ENCODE peak calls at places on chromosomes 2 and 18, in nine cellular contexts. N is ovary, O is endothelial cell, B is GM13976, C is fibroblast of mammary gland, H is fibroblast of lung, I is astrocyte of the spinal cord, K is colonic mucosa, R is AG04450. S is an unnamed sample.

GRCh38 chr2:200305797-200306718 is at the start of gene SPATS2L:
- DNase-seq in B (peak; percentile 24), N (peak; percentile 81), O (peak; percentile 75), C (peak; percentile 71), H (peak; percentile 88), R (peak; percentile 78), I (peak; percentile 77), K (peak; percentile 82), S (peak; percentile 72)

GRCh38 chr2:238450440-238450861 is 23.7 kb downstream of the ASB1 start:
- DNase-seq in B (no peak), H (no peak), R (no peak), N (no peak), O (no peak), I (no peak), C (no peak), K (no peak), S (no peak)

GRCh38 chr2:201984800-201985525 is 48.7 kb upstream of the FZD7 start:
- DNase-seq in K (peak; percentile 24), C (no peak), B (no peak), H (no peak), O (no peak), R (no peak), N (peak; percentile 12), I (no peak), S (no peak)

GRCh38 chr2:171044416-171044815 is 115.4 kb downstream of the GORASP2 start:
- DNase-seq in N (no peak), B (no peak), O (no peak), H (no peak), R (no peak), K (no peak), I (no peak), C (no peak), S (no peak)

GRCh38 chr18:58222439-58223125 is 178.6 kb downstream of the NEDD4L start:
- DNase-seq in N (no peak), R (no peak), O (no peak), B (no peak), K (no peak), I (peak; percentile 59), C (peak; percentile 80), H (no peak), S (no peak)

GRCh38 chr18:8610442-8610801 is 1.2 kb downstream of the RAB12 start:
- DNase-seq in K (no peak), R (no peak), I (no peak), C (peak; percentile 45), H (peak; percentile 34), N (no peak), B (no peak), O (no peak), S (no peak)

GRCh38 chr2:152418688-152419087 is 83.7 kb downstream of the FMNL2 start:
- DNase-seq in R (peak; percentile 20), O (no peak), I (peak; percentile 73), H (peak; percentile 61), K (no peak), B (no peak), N (no peak), C (peak; percentile 42), S (no peak)

GRCh38 chr2:203579730-203580129 is 44.6 kb upstream of the RAPH1 start:
- DNase-seq in N (no peak), O (no peak), R (no peak), I (no peak), K (peak; percentile 24), H (no peak), B (no peak), C (no peak), S (no peak)

GRCh38 chr2:217367464-217367863 is 507.6 kb upstream of the TNP1 start:
- DNase-seq in I (peak; percentile 60), C (no peak), N (no peak), O (no peak), B (no peak), R (peak; percentile 48), H (no peak), K (no peak), S (no peak)

GRCh38 chr18:57353940-57354461 is 1.6 kb downstream of the ST8SIA3 start:
- DNase-seq in I (peak; percentile 22), O (peak; percentile 87), N (no peak), H (peak; percentile 35), K (peak; percentile 23), C (peak; percentile 22), B (peak; percentile 76), R (no peak), S (peak; percentile 83)

GRCh38 chr2:239380831-239381708 is 19.8 kb downstream of the HDAC4 start:
- DNase-seq in N (no peak), I (no peak), O (no peak), B (peak; percentile 66), R (no peak), C (no peak), K (no peak), H (no peak), S (no peak)

GRCh38 chr2:166074430-166074829 is 53.4 kb downstream of the SCN1A start:
- DNase-seq in H (no peak), N (no peak), K (no peak), R (no peak), C (no peak), O (no peak), B (no peak), I (no peak), S (no peak)

GRCh38 chr2:46377287-46377605 is 80.0 kb downstream of the EPAS1 start:
- DNase-seq in K (peak; percentile 30), B (no peak), O (no peak), R (no peak), I (no peak), H (no peak), C (no peak), N (no peak), S (no peak)
- TF ChIP-seq CTCF in K (no peak), B (no peak), O (no peak), R (no peak), I (no peak), H (no peak), C (no peak), N (no peak), S (no peak)

DNA sequence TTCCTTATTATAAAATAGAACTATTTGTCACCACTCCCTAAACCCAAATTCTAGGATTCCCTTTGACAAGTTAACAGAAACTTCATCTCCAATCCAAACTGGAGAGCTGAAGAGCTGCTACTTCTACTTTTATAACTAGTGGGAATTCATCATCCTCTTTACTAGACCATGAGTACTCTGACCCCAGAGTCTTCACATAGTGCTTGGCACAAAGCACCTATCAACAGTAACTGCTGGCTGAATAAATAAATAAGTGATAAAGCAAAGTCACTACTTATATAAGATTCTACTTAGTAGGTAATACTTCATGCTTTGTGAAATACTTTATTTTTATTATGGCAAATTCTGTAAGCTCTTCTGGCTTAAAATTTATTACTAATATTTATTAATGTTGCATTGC is 49.5 kb downstream of the DARS1 start:
- DNase-seq in H (no peak), C (no peak), R (no peak), N (no peak), O (no peak), K (no peak), B (no peak), I (no peak), S (no peak)
- TF ChIP-seq CTCF in H (no peak), C (no peak), R (no peak), N (no peak), O (no peak), K (no peak), B (no peak), I (no peak), S (no peak)

GRCh38 chr2:8285081-8285480 is 396.8 kb upstream of the ID2 start:
- DNase-seq in K (no peak), I (no peak), C (peak; percentile 45), O (no peak), N (no peak), B (no peak), H (peak; percentile 8), R (no peak), S (no peak)
- TF ChIP-seq CTCF in K (no peak), I (peak; percentile 26), C (peak; percentile 50), O (no peak), N (no peak), B (no peak), H (peak; percentile 31), R (peak; percentile 14), S (no peak)

GRCh38 chr2:19804861-19805260 is 96.9 kb downstream of the TTC32 start:
- DNase-seq in B (no peak), N (no peak), O (no peak), K (no peak), R (no peak), I (no peak), H (no peak), C (no peak), S (no peak)

GRCh38 chr2:19802088-19802806 is 99.5 kb downstream of the TTC32 start:
- DNase-seq in B (no peak), I (no peak), H (peak; percentile 29), C (peak; percentile 86), O (no peak), R (no peak), N (no peak), K (no peak), S (no peak)

GRCh38 chr2:19800796-19801195 is 101.0 kb downstream of the TTC32 start:
- DNase-seq in I (no peak), B (no peak), C (no peak), O (no peak), R (no peak), K (no peak), H (no peak), N (no peak), S (no peak)

GRCh38 chr2:19799881-19800780 is 101.7 kb downstream of the TTC32 start:
- DNase-seq in H (peak; percentile 9), R (no peak), I (peak; percentile 50), C (peak; percentile 49), N (no peak), K (no peak), B (no peak), O (no peak), S (no peak)

DNA sequence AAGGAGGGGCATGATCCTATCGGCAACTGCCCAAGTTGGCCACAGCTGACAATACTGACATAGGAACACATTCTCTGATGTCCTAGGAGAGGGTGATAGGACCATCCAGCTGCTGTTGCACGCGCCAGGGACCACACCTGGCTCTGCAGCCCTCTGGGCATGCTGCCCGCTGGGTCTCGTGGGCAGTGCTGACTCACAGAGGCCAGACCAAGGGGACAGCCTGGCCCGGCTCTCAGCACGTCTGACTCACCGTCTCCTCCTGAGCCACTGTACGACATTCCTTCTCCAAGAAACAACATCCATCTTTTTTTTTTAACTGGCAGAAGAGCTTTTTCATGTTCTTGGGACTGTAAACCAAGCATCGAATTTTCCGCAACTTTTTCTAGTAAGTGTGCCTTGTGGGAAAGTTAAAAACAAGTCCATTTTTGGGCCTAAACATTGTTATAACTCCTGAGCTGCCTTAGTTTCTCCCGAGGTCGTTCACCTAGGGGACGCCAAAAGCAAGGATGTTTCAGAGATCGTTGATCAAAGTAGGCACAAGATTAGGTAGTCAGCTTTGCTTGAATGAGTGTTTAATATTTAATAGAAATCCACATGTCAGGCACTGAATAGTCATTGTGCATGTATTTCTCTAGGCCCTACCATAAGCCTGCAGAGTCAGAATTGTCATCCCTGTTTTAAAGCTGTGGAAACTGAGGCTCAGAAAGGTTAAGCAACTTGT is 100.3 kb downstream of the TTC32 start:
- DNase-seq in N (peak; percentile 53), K (no peak), C (peak; percentile 98), R (peak; percentile 94), O (no peak), B (no peak), H (peak; percentile 98), I (peak; percentile 98), S (no peak)
- TF ChIP-seq CTCF in N (no peak), K (no peak), C (no peak), R (no peak), O (no peak), B (no peak), H (no peak), I (no peak), S (no peak)

GRCh38 chr2:117536139-117536538 is 278.4 kb upstream of the DDX18 start:
- DNase-seq in C (no peak), N (no peak), K (no peak), H (no peak), I (no peak), B (no peak), O (peak; percentile 29), R (no peak), S (no peak)
- TF ChIP-seq CTCF in C (no peak), N (no peak), K (peak; percentile 46), H (no peak), I (peak; percentile 19), B (peak; percentile 20), O (peak; percentile 43), R (no peak), S (peak; percentile 57)

S was measured in progenitor cell of endocrine pancreas.